ENCODE peak calls at places on chromosomes 7 and 10, in seven cellular contexts. One of them, this sample, is unnamed.

GRCh38 chr10:77553311-77553710 is 84.3 kb downstream of the KCNMA1 start:
- DNase-seq in mucosa of gallbladder: no peak
- DNase-seq in effector CD4-positive, alpha-beta T cell: no peak
- DNase-seq in left ventricle myocardium superior: no peak
- DNase-seq in choroid plexus epithelial cell: no peak
- DNase-seq in activated T-cell treated with anti-CD3 and anti-CD28 coated beads, Interleukin-2, amount 50 U/mL, for 4 hours: no peak
- DNase-seq in stomach: no peak
- DNase-seq in this sample: no peak

GRCh38 chr7:1668932-1669485 is 1.1 kb upstream of the ELFN1 start:
- DNase-seq in mucosa of gallbladder: no peak
- DNase-seq in effector CD4-positive, alpha-beta T cell: no peak
- DNase-seq in left ventricle myocardium superior: peak
- DNase-seq in choroid plexus epithelial cell: no peak
- DNase-seq in activated T-cell treated with anti-CD3 and anti-CD28 coated beads, Interleukin-2, amount 50 U/mL, for 4 hours: no peak
- DNase-seq in stomach: no peak
- DNase-seq in this sample: no peak

GRCh38 chr7:142883571-142884284 is 1.8 kb downstream of the TRPV6 start:
- DNase-seq in mucosa of gallbladder: no peak
- DNase-seq in effector CD4-positive, alpha-beta T cell: no peak
- DNase-seq in left ventricle myocardium superior: no peak
- DNase-seq in choroid plexus epithelial cell: no peak
- DNase-seq in activated T-cell treated with anti-CD3 and anti-CD28 coated beads, Interleukin-2, amount 50 U/mL, for 4 hours: no peak
- DNase-seq in stomach: no peak
- DNase-seq in this sample: no peak

GRCh38 chr10:77012811-77013500 is 624.7 kb downstream of the KCNMA1 start:
- DNase-seq in mucosa of gallbladder: no peak
- DNase-seq in effector CD4-positive, alpha-beta T cell: no peak
- DNase-seq in left ventricle myocardium superior: peak
- DNase-seq in choroid plexus epithelial cell: no peak
- DNase-seq in activated T-cell treated with anti-CD3 and anti-CD28 coated beads, Interleukin-2, amount 50 U/mL, for 4 hours: no peak
- DNase-seq in stomach: no peak
- DNase-seq in this sample: no peak

GRCh38 chr7:115782716-115783460 is 247.7 kb downstream of the TFEC start:
- DNase-seq in mucosa of gallbladder: no peak
- DNase-seq in effector CD4-positive, alpha-beta T cell: no peak
- DNase-seq in left ventricle myocardium superior: no peak
- DNase-seq in choroid plexus epithelial cell: peak
- DNase-seq in activated T-cell treated with anti-CD3 and anti-CD28 coated beads, Interleukin-2, amount 50 U/mL, for 4 hours: no peak
- DNase-seq in stomach: no peak
- DNase-seq in this sample: no peak

GRCh38 chr10:116690356-116691078 is 51.8 kb downstream of the HSPA12A start:
- DNase-seq in mucosa of gallbladder: peak
- DNase-seq in effector CD4-positive, alpha-beta T cell: no peak
- DNase-seq in left ventricle myocardium superior: peak
- DNase-seq in choroid plexus epithelial cell: peak
- DNase-seq in activated T-cell treated with anti-CD3 and anti-CD28 coated beads, Interleukin-2, amount 50 U/mL, for 4 hours: no peak
- DNase-seq in stomach: no peak
- DNase-seq in this sample: no peak

GRCh38 chr10:102334106-102334505 is 61.4 kb upstream of the NFKB2 start:
- DNase-seq in mucosa of gallbladder: peak
- DNase-seq in effector CD4-positive, alpha-beta T cell: no peak
- DNase-seq in left ventricle myocardium superior: peak
- DNase-seq in choroid plexus epithelial cell: peak
- DNase-seq in activated T-cell treated with anti-CD3 and anti-CD28 coated beads, Interleukin-2, amount 50 U/mL, for 4 hours: no peak
- DNase-seq in stomach: peak
- DNase-seq in this sample: no peak

GRCh38 chr10:75475470-75476182 is 44.2 kb downstream of the LRMDA start:
- DNase-seq in mucosa of gallbladder: no peak
- DNase-seq in effector CD4-positive, alpha-beta T cell: no peak
- DNase-seq in left ventricle myocardium superior: no peak
- DNase-seq in choroid plexus epithelial cell: peak
- DNase-seq in activated T-cell treated with anti-CD3 and anti-CD28 coated beads, Interleukin-2, amount 50 U/mL, for 4 hours: no peak
- DNase-seq in stomach: no peak
- DNase-seq in this sample: no peak

GRCh38 chr7:80047856-80048459 is 86.7 kb upstream of the GNAI1 start:
- DNase-seq in mucosa of gallbladder: no peak
- DNase-seq in effector CD4-positive, alpha-beta T cell: no peak
- DNase-seq in left ventricle myocardium superior: no peak
- DNase-seq in choroid plexus epithelial cell: peak
- DNase-seq in activated T-cell treated with anti-CD3 and anti-CD28 coated beads, Interleukin-2, amount 50 U/mL, for 4 hours: no peak
- DNase-seq in stomach: no peak
- DNase-seq in this sample: no peak